ENCODE peak calls at places on chromosomes 13 and 19, in four cellular contexts. T is brain microvascular endothelial cell, D is left ventricle myocardium inferior, F is upper lobe of right lung. W is an unnamed sample.

GRCh38 chr13:71067164-71067815 is 799.7 kb downstream of the DACH1 start:
- DNase-seq in T (no peak), D (no peak), F (no peak), W (no peak)

GRCh38 chr13:100131863-100132574 is 43.1 kb downstream of the PCCA start:
- DNase-seq in T (peak; percentile 96), D (no peak), F (no peak), W (no peak)

GRCh38 chr19:34241513-34242337 is 12.6 kb upstream of the GARRE1 start:
- DNase-seq in T (no peak), D (no peak), F (peak; percentile 88), W (peak; percentile 13)

GRCh38 chr19:18896421-18896841 is 473 bp upstream of the CERS1 start:
- DNase-seq in T (no peak), D (no peak), F (no peak), W (no peak)

GRCh38 chr19:36032251-36033104 is at the start of gene CLIP3:
- DNase-seq in T (peak; percentile 44), D (peak; percentile 69), F (no peak), W (peak; percentile 12)

GRCh38 chr19:1690570-1691307 is 38.3 kb upstream of the TCF3 start:
- DNase-seq in T (no peak), D (no peak), F (peak; percentile 81), W (peak; percentile 22)

GRCh38 chr19:50531171-50531612 is 17.5 kb upstream of the ASPDH start:
- DNase-seq in T (no peak), D (no peak), F (no peak), W (no peak)

GRCh38 chr13:113511361-113511760 is 20.9 kb upstream of the DCUN1D2 start:
- DNase-seq in T (no peak), D (no peak), F (no peak), W (no peak)

GRCh38 chr13:58992478-58993042 is 1171.2 kb downstream of the DIAPH3 start:
- DNase-seq in T (no peak), D (no peak), F (no peak), W (no peak)

GRCh38 chr19:35347171-35347929 is at the start of gene FFAR1:
- DNase-seq in T (no peak), D (no peak), F (peak; percentile 28), W (no peak)

GRCh38 chr19:20969498-20969897 is 46.4 kb downstream of the ZNF85 start:
- DNase-seq in T (no peak), D (no peak), F (no peak), W (no peak)

GRCh38 chr13:53507741-53508140 is 479.1 kb downstream of the OLFM4 start:
- DNase-seq in T (no peak), D (no peak), F (no peak), W (no peak)

GRCh38 chr19:927044-927706 is 1.3 kb downstream of the ARID3A start:
- DNase-seq in T (no peak), D (peak; percentile 64), F (peak; percentile 93), W (no peak)

GRCh38 chr19:13004273-13004672 is 9.0 kb downstream of the NFIX start:
- DNase-seq in T (no peak), D (no peak), F (no peak), W (no peak)

GRCh38 chr19:35019144-35019543 is 11.1 kb upstream of the SCN1B start:
- DNase-seq in T (no peak), D (no peak), F (no peak), W (no peak)

GRCh38 chr13:66994498-66995365 is 235.4 kb downstream of the PCDH9 start:
- DNase-seq in T (no peak), D (no peak), F (no peak), W (no peak)

GRCh38 chr13:60931858-60932546 is 483.6 kb downstream of the PCDH20 start:
- DNase-seq in T (no peak), D (no peak), F (no peak), W (no peak)

GRCh38 chr13:113535381-113535781 is 44.9 kb upstream of the DCUN1D2 start:
- DNase-seq in T (no peak), D (no peak), F (peak; percentile 20), W (no peak)

GRCh38 chr19:13507053-13507611 is 853 bp upstream of the CACNA1A start:
- DNase-seq in T (no peak), D (no peak), F (no peak), W (no peak)

GRCh38 chr19:5999693-6000092 is 21.8 kb upstream of the RANBP3 start:
- DNase-seq in T (no peak), D (no peak), F (no peak), W (no peak)
- H3K27ac ChIP-seq in T (no peak overlapping the region), D (no peak overlapping the region), F (no peak overlapping the region), W (no peak overlapping the region)

GRCh38 chr13:111337206-111337605 is 16.8 kb downstream of the TEX29 start:
- DNase-seq in T (peak; percentile 70), D (no peak), F (no peak), W (no peak)
- H3K27ac ChIP-seq in T (no peak overlapping the region), D (no peak overlapping the region), F (no peak overlapping the region), W (no peak overlapping the region)

GRCh38 chr13:40058757-40059236 is 403.3 kb downstream of the COG6 start:
- DNase-seq in T (no peak), D (no peak), F (no peak), W (no peak)
- H3K27ac ChIP-seq in T (no peak overlapping the region), D (no peak overlapping the region), F (no peak overlapping the region), W (no peak overlapping the region)

GRCh38 chr19:38657633-38658222 is 10.3 kb downstream of the ACTN4 start:
- DNase-seq in T (peak; percentile 76), D (no peak), F (no peak), W (no peak)
- H3K27ac ChIP-seq in T (peak overlapping the region; percentile 96), D (peak overlapping the region; percentile 95), F (peak overlapping the region; percentile 90), W (no peak overlapping the region)

DNA sequence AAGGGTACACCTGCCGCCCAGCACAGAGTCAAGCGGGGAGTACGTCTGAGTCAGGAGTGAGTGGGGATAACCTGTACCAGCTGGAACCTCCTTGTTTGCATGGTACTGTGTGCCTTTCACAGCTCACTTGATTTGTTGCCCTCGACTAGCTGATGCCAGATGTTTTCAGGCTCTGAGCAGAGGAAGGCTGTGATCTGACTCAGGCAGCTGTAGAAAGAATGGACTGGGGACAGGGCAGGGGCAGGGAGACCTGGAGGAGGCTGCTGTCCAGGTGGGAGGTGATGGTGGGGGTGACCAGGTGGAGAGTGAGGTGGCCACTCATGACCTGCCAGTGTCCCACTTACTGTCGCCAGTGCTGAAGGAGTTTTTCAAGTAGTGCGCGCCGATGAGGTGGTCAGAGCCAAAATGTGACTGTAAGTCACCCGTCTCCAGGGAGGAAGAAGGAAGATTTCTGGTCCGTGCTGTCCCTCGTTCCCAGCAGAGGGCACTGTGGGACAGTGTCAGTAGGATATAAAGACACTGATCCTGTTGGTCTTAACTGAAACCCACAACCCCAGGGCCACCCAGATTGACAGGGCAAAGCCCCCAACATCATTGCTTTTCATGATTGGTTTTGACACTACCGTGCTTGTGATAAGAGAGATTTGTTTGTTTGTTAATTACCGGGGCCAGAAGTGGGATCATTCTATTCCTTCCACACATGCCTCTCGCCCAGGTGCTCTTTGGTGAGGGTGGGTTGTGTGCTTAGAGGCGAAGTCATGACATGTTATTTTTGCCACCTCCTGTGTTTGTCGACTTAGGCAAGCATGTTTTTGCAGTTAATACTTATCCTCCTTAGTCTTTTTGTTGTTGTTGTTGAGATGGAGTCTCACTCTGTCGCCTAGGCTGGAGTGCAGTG is 128.4 kb downstream of the DPF1 start:
- DNase-seq in T (peak; percentile 72), D (peak; percentile 59), F (peak; percentile 79), W (peak; percentile 48)
- H3K27ac ChIP-seq in T (no peak overlapping the region), D (no peak overlapping the region), F (no peak overlapping the region), W (no peak overlapping the region)

GRCh38 chr13:110506859-110507566 is 54.5 kb downstream of the RAB20 start:
- DNase-seq in T (no peak), D (peak; percentile 78), F (peak; percentile 90), W (no peak)
- H3K27ac ChIP-seq in T (no peak overlapping the region), D (peak overlapping the region; percentile 92), F (peak overlapping the region; percentile 68), W (no peak overlapping the region)

GRCh38 chr13:29540799-29541198 is 54.7 kb downstream of the SLC7A1 start:
- DNase-seq in T (no peak), D (no peak), F (no peak), W (no peak)
- H3K27ac ChIP-seq in T (no peak overlapping the region), D (no peak overlapping the region), F (no peak overlapping the region), W (no peak overlapping the region)

GRCh38 chr13:25840261-25840660 is 211.6 kb downstream of the SHISA2 start:
- DNase-seq in T (no peak), D (no peak), F (no peak), W (no peak)
- H3K27ac ChIP-seq in T (no peak overlapping the region), D (no peak overlapping the region), F (no peak overlapping the region), W (no peak overlapping the region)

GRCh38 chr19:2977001-2977685 is at the start of gene TLE6:
- DNase-seq in T (peak; percentile 89), D (peak; percentile 97), F (peak; percentile 98), W (peak; percentile 91)
- H3K27ac ChIP-seq in T (no peak within 1 kb of the TSS), D (peak within 1 kb of the TSS; percentile 78), F (peak within 1 kb of the TSS; percentile 66), W (no peak within 1 kb of the TSS)